ENCODE peak calls at places on chromosomes 5 and 9, in four cellular contexts. B is CD8-positive, alpha-beta T cell; F is heart left ventricle; R is heart right ventricle. O is an unnamed sample. For H3K4me1, the result is how much of the 10 kb centered on the place peaks cover.

GRCh38 chr5:57863661-57864060 is 381.1 kb upstream of the ACTBL2 start:
- DNase-seq in B (no peak), R (no peak), F (no peak), O (no peak)

GRCh38 chr5:52134013-52134650 is 653.6 kb upstream of the ITGA1 start:
- DNase-seq in F (no peak), B (no peak), R (no peak), O (no peak)

GRCh38 chr5:129972774-129973173 is 68.5 kb downstream of the CHSY3 start:
- DNase-seq in F (no peak), R (no peak), B (no peak), O (no peak)

GRCh38 chr5:106094128-106094726 is 1576.5 kb downstream of the EFNA5 start:
- DNase-seq in B (no peak), R (no peak), F (no peak), O (no peak)

GRCh38 chr5:168637281-168637680 is 58.1 kb upstream of the PANK3 start:
- DNase-seq in F (no peak), B (no peak), R (no peak), O (no peak)

GRCh38 chr9:35651964-35652828 is 1.5 kb upstream of the SIT1 start:
- DNase-seq in F (no peak), R (no peak), B (no peak), O (no peak)

GRCh38 chr5:5533927-5534326 is 111.5 kb downstream of the ICE1 start:
- DNase-seq in R (no peak), F (no peak), B (no peak), O (no peak)

GRCh38 chr5:150469718-150470470 is 20.4 kb upstream of the RPS14 start:
- DNase-seq in B (no peak), F (no peak), R (no peak), O (no peak)

GRCh38 chr5:41856644-41857491 is 13.4 kb downstream of the OXCT1 start:
- DNase-seq in R (no peak), F (no peak), B (peak), O (no peak)

GRCh38 chr5:73747696-73748380 is 121.8 kb downstream of the ARHGEF28 start:
- DNase-seq in R (no peak), B (no peak), F (no peak), O (no peak)

GRCh38 chr9:133786371-133786753 is 48.2 kb upstream of the SARDH start:
- DNase-seq in R (no peak), B (no peak), F (no peak), O (no peak)

GRCh38 chr5:78361226-78361993 is 993 bp downstream of the SCAMP1 start:
- DNase-seq in F (peak), R (peak), B (no peak), O (peak)

GRCh38 chr5:126267435-126267834 is 155.8 kb upstream of the GRAMD2B start:
- DNase-seq in B (no peak), F (no peak), R (no peak), O (no peak)

GRCh38 chr9:122090287-122090883 is 2.7 kb downstream of the TTLL11 start:
- DNase-seq in R (no peak), F (no peak), B (no peak), O (no peak)

GRCh38 chr5:175384724-175385552 is 59.0 kb downstream of the DRD1 start:
- DNase-seq in R (no peak), B (no peak), F (no peak), O (no peak)

GRCh38 chr9:118455259-118455658 is 751.1 kb downstream of the TLR4 start:
- DNase-seq in F (no peak), B (no peak), R (no peak), O (no peak)

GRCh38 chr9:118459832-118460425 is 755.7 kb downstream of the TLR4 start:
- DNase-seq in F (peak), B (no peak), R (no peak), O (no peak)

DNA sequence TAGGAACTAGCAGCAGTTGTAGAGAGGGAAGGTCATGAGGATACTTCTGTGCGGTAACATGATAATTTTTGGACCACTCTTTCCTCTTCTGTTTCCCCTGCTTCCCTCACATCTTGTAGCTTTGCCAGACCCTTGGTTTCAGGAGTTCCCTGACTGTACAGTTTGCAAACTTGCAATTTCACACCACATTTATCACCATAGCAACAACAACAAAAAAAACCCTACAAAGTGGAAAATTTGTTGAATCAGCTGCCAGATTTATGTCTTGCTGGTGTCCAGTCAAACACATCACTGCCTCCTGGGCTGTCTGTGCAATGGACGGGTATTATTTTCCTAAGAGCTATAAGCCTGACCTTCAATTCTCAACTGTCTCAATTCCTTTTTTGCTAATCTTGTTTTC is 751.6 kb downstream of the TLR4 start:
- DNase-seq in B (no peak), F (no peak), R (no peak), O (no peak)
- H3K27ac ChIP-seq in B (no peak), F (no peak), R (no peak), O (no peak)

GRCh38 chr5:32559411-32559810 is 25.9 kb upstream of the SUB1 start:
- DNase-seq in F (no peak), R (no peak), B (no peak), O (no peak)
- H3K4me1 ChIP-seq in F (under half), R (under half), B (under half), O (under half)

GRCh38 chr5:65760504-65761275 is 38.7 kb downstream of the NLN start:
- DNase-seq in B (peak), F (peak), R (peak), O (no peak)
- TF ChIP-seq CTCF in B (peak), F (no peak), R (peak), O (peak)

GRCh38 chr9:110767559-110768063 is 99.0 kb downstream of the MUSK start:
- DNase-seq in R (peak), B (no peak), F (peak), O (no peak)
- H3K27ac ChIP-seq in R (no peak), B (no peak), F (no peak), O (no peak)